ENCODE peak calls at places on chromosomes 1 and 21, in eight cellular contexts. One of them, this sample, is unnamed.

GRCh38 chr1:246169486-246169885 is 337.6 kb downstream of the SMYD3 start:
- DNase-seq in aorta: no peak
- DNase-seq in NCI-H524 treated with DMSO at 0.1 percent for 48 hours: no peak
- DNase-seq in naive thymus-derived CD8-positive, alpha-beta T cell: no peak
- DNase-seq in GM06990: no peak
- DNase-seq in EL: no peak
- DNase-seq in left colon: no peak
- DNase-seq in NK-92 treated with Interleukin-12 subunit alpha and Interleukin-12 subunit beta, amount 100 ng/mL, for 24 hours: no peak
- DNase-seq in this sample: no peak

GRCh38 chr1:7679873-7680790 is 91.0 kb upstream of the VAMP3 start:
- DNase-seq in aorta: no peak
- DNase-seq in NCI-H524 treated with DMSO at 0.1 percent for 48 hours: no peak
- DNase-seq in naive thymus-derived CD8-positive, alpha-beta T cell: peak; percentile 33
- DNase-seq in GM06990: no peak
- DNase-seq in EL: peak; percentile 42
- DNase-seq in left colon: peak; percentile 42
- DNase-seq in NK-92 treated with Interleukin-12 subunit alpha and Interleukin-12 subunit beta, amount 100 ng/mL, for 24 hours: no peak
- DNase-seq in this sample: no peak

GRCh38 chr1:156923565-156924477 is 3.4 kb downstream of the LRRC71 start:
- DNase-seq in aorta: no peak
- DNase-seq in NCI-H524 treated with DMSO at 0.1 percent for 48 hours: no peak
- DNase-seq in naive thymus-derived CD8-positive, alpha-beta T cell: no peak
- DNase-seq in GM06990: no peak
- DNase-seq in EL: no peak
- DNase-seq in left colon: no peak
- DNase-seq in NK-92 treated with Interleukin-12 subunit alpha and Interleukin-12 subunit beta, amount 100 ng/mL, for 24 hours: no peak
- DNase-seq in this sample: no peak

GRCh38 chr1:201501812-201502510 is 5.0 kb downstream of the CSRP1 start:
- DNase-seq in aorta: no peak
- DNase-seq in NCI-H524 treated with DMSO at 0.1 percent for 48 hours: no peak
- DNase-seq in naive thymus-derived CD8-positive, alpha-beta T cell: no peak
- DNase-seq in GM06990: no peak
- DNase-seq in EL: no peak
- DNase-seq in left colon: no peak
- DNase-seq in NK-92 treated with Interleukin-12 subunit alpha and Interleukin-12 subunit beta, amount 100 ng/mL, for 24 hours: no peak
- DNase-seq in this sample: no peak

GRCh38 chr1:105556266-105556665 is 1500.2 kb upstream of the PRMT6 start:
- DNase-seq in aorta: no peak
- DNase-seq in NCI-H524 treated with DMSO at 0.1 percent for 48 hours: no peak
- DNase-seq in naive thymus-derived CD8-positive, alpha-beta T cell: no peak
- DNase-seq in GM06990: no peak
- DNase-seq in EL: no peak
- DNase-seq in left colon: no peak
- DNase-seq in NK-92 treated with Interleukin-12 subunit alpha and Interleukin-12 subunit beta, amount 100 ng/mL, for 24 hours: no peak
- DNase-seq in this sample: no peak

GRCh38 chr21:41869771-41870170 is 9.4 kb downstream of the PRDM15 start:
- DNase-seq in aorta: peak; percentile 38
- DNase-seq in NCI-H524 treated with DMSO at 0.1 percent for 48 hours: no peak
- DNase-seq in naive thymus-derived CD8-positive, alpha-beta T cell: no peak
- DNase-seq in GM06990: no peak
- DNase-seq in EL: no peak
- DNase-seq in left colon: no peak
- DNase-seq in NK-92 treated with Interleukin-12 subunit alpha and Interleukin-12 subunit beta, amount 100 ng/mL, for 24 hours: no peak
- DNase-seq in this sample: no peak

GRCh38 chr1:233132445-233132844 is 163.1 kb downstream of the PCNX2 start:
- DNase-seq in aorta: no peak
- DNase-seq in NCI-H524 treated with DMSO at 0.1 percent for 48 hours: no peak
- DNase-seq in naive thymus-derived CD8-positive, alpha-beta T cell: no peak
- DNase-seq in GM06990: no peak
- DNase-seq in EL: no peak
- DNase-seq in left colon: no peak
- DNase-seq in NK-92 treated with Interleukin-12 subunit alpha and Interleukin-12 subunit beta, amount 100 ng/mL, for 24 hours: no peak
- DNase-seq in this sample: no peak

GRCh38 chr1:46342084-46342656 is 1.6 kb downstream of the NSUN4 start:
- DNase-seq in aorta: no peak
- DNase-seq in NCI-H524 treated with DMSO at 0.1 percent for 48 hours: no peak
- DNase-seq in naive thymus-derived CD8-positive, alpha-beta T cell: no peak
- DNase-seq in GM06990: no peak
- DNase-seq in EL: peak; percentile 66
- DNase-seq in left colon: no peak
- DNase-seq in NK-92 treated with Interleukin-12 subunit alpha and Interleukin-12 subunit beta, amount 100 ng/mL, for 24 hours: no peak
- DNase-seq in this sample: peak; percentile 19

GRCh38 chr1:222996307-222996983 is 146.6 kb downstream of the TLR5 start:
- DNase-seq in aorta: no peak
- DNase-seq in NCI-H524 treated with DMSO at 0.1 percent for 48 hours: no peak
- DNase-seq in naive thymus-derived CD8-positive, alpha-beta T cell: no peak
- DNase-seq in GM06990: no peak
- DNase-seq in EL: no peak
- DNase-seq in left colon: no peak
- DNase-seq in NK-92 treated with Interleukin-12 subunit alpha and Interleukin-12 subunit beta, amount 100 ng/mL, for 24 hours: no peak
- DNase-seq in this sample: no peak

GRCh38 chr1:98110674-98111073 is 189.8 kb upstream of the DPYD start:
- DNase-seq in aorta: no peak
- DNase-seq in NCI-H524 treated with DMSO at 0.1 percent for 48 hours: no peak
- DNase-seq in naive thymus-derived CD8-positive, alpha-beta T cell: no peak
- DNase-seq in GM06990: no peak
- DNase-seq in EL: peak; percentile 78
- DNase-seq in left colon: no peak
- DNase-seq in NK-92 treated with Interleukin-12 subunit alpha and Interleukin-12 subunit beta, amount 100 ng/mL, for 24 hours: no peak
- DNase-seq in this sample: no peak

GRCh38 chr21:34279285-34279684 is 84.5 kb upstream of the KCNE2 start:
- DNase-seq in aorta: no peak
- DNase-seq in NCI-H524 treated with DMSO at 0.1 percent for 48 hours: no peak
- DNase-seq in naive thymus-derived CD8-positive, alpha-beta T cell: no peak
- DNase-seq in GM06990: no peak
- DNase-seq in EL: no peak
- DNase-seq in left colon: no peak
- DNase-seq in NK-92 treated with Interleukin-12 subunit alpha and Interleukin-12 subunit beta, amount 100 ng/mL, for 24 hours: no peak
- DNase-seq in this sample: no peak

GRCh38 chr1:163875927-163876320 is 554.2 kb downstream of the NUF2 start:
- DNase-seq in aorta: no peak
- DNase-seq in NCI-H524 treated with DMSO at 0.1 percent for 48 hours: no peak
- DNase-seq in naive thymus-derived CD8-positive, alpha-beta T cell: no peak
- DNase-seq in GM06990: no peak
- DNase-seq in EL: peak; percentile 44
- DNase-seq in left colon: no peak
- DNase-seq in NK-92 treated with Interleukin-12 subunit alpha and Interleukin-12 subunit beta, amount 100 ng/mL, for 24 hours: no peak
- DNase-seq in this sample: no peak

GRCh38 chr1:17826165-17826488 is 71.0 kb downstream of the ACTL8 start:
- DNase-seq in aorta: peak; percentile 87
- DNase-seq in NCI-H524 treated with DMSO at 0.1 percent for 48 hours: no peak
- DNase-seq in naive thymus-derived CD8-positive, alpha-beta T cell: no peak
- DNase-seq in GM06990: peak; percentile 24
- DNase-seq in EL: peak; percentile 49
- DNase-seq in left colon: no peak
- DNase-seq in NK-92 treated with Interleukin-12 subunit alpha and Interleukin-12 subunit beta, amount 100 ng/mL, for 24 hours: peak; percentile 6
- DNase-seq in this sample: no peak

GRCh38 chr1:113519561-113519960 is 129.2 kb downstream of the MAGI3 start:
- DNase-seq in aorta: no peak
- DNase-seq in NCI-H524 treated with DMSO at 0.1 percent for 48 hours: no peak
- DNase-seq in naive thymus-derived CD8-positive, alpha-beta T cell: no peak
- DNase-seq in GM06990: no peak
- DNase-seq in EL: peak; percentile 64
- DNase-seq in left colon: no peak
- DNase-seq in NK-92 treated with Interleukin-12 subunit alpha and Interleukin-12 subunit beta, amount 100 ng/mL, for 24 hours: no peak
- DNase-seq in this sample: no peak

GRCh38 chr1:46205794-46206193 is 2.7 kb downstream of the LURAP1 start:
- DNase-seq in aorta: no peak
- DNase-seq in NCI-H524 treated with DMSO at 0.1 percent for 48 hours: no peak
- DNase-seq in naive thymus-derived CD8-positive, alpha-beta T cell: no peak
- DNase-seq in GM06990: no peak
- DNase-seq in EL: no peak
- DNase-seq in left colon: no peak
- DNase-seq in NK-92 treated with Interleukin-12 subunit alpha and Interleukin-12 subunit beta, amount 100 ng/mL, for 24 hours: no peak
- DNase-seq in this sample: no peak

This sample was measured in effector memory CD8-positive, alpha-beta T cell.